ENCODE peak calls at places on chromosomes 11 and 22, in five cellular contexts. T is A549; K is smooth muscle cell of the brain vasculature; X is left ventricle myocardium inferior; M is activated naive CD4-positive, alpha-beta T cell treated with anti-CD3 and anti-CD28 coated beads, Interleukin-2, amount 10 ng/mL, durations not matched to agents 7 days and 5 days. E is an unnamed sample.

GRCh38 chr22:50306753-50307749 is at the start of gene PLXNB2:
- DNase-seq in T (peak), K (no peak), X (peak), M (peak), E (no peak)

GRCh38 chr22:45550416-45550815 is 47.7 kb downstream of the FBLN1 start:
- DNase-seq in T (no peak), K (no peak), X (no peak), M (no peak), E (no peak)

GRCh38 chr11:112831041-112831440 is 130.2 kb upstream of the NCAM1 start:
- DNase-seq in T (no peak), K (no peak), X (no peak), M (no peak), E (no peak)

GRCh38 chr11:36253238-36253637 is 36.0 kb downstream of the COMMD9 start:
- DNase-seq in T (no peak), K (no peak), X (no peak), M (no peak), E (no peak)

GRCh38 chr11:61447601-61448551 is 18.0 kb downstream of the SDHAF2 start:
- DNase-seq in T (no peak), K (no peak), X (no peak), M (no peak), E (no peak)

GRCh38 chr22:42711895-42712837 is 8.5 kb downstream of the A4GALT start:
- DNase-seq in T (no peak), K (no peak), X (no peak), M (no peak), E (no peak)

GRCh38 chr11:22516136-22516535 is 109.5 kb downstream of the FANCF start:
- DNase-seq in T (no peak), K (no peak), X (no peak), M (no peak), E (no peak)

GRCh38 chr11:83025267-83025704 is 46.4 kb downstream of the RAB30 start:
- DNase-seq in T (no peak), K (no peak), X (no peak), M (no peak), E (no peak)

GRCh38 chr11:134414772-134415765 is 3.0 kb upstream of the B3GAT1 start:
- DNase-seq in T (no peak), K (no peak), X (no peak), M (no peak), E (no peak)

GRCh38 chr11:35116245-35116644 is 22.7 kb upstream of the CD44 start:
- DNase-seq in T (no peak), K (no peak), X (no peak), M (no peak), E (no peak)

GRCh38 chr11:31795706-31796522 is 15.2 kb downstream of the PAX6 start:
- DNase-seq in T (no peak), K (no peak), X (no peak), M (no peak), E (no peak)

GRCh38 chr11:111402411-111402810 is 23.3 kb upstream of the POU2AF1 start:
- DNase-seq in T (no peak), K (no peak), X (no peak), M (no peak), E (no peak)

GRCh38 chr11:69691449-69691848 is 12.4 kb downstream of the FGF19 start:
- DNase-seq in T (no peak), K (no peak), X (no peak), M (no peak), E (no peak)

GRCh38 chr11:63802637-63803414 is 10.4 kb upstream of the SPINDOC start:
- DNase-seq in T (peak), K (no peak), X (no peak), M (no peak), E (no peak)

GRCh38 chr22:19765477-19766234 is 5.1 kb downstream of the TBX1 start:
- DNase-seq in T (no peak), K (no peak), X (no peak), M (peak), E (no peak)

GRCh38 chr22:30781271-30781875 is 86.7 kb downstream of the OSBP2 start:
- DNase-seq in T (no peak), K (no peak), X (no peak), M (no peak), E (no peak)

GRCh38 chr11:45083544-45084087 is 62.8 kb upstream of the PRDM11 start:
- DNase-seq in T (peak), K (no peak), X (no peak), M (no peak), E (no peak)

GRCh38 chr11:132126973-132127900 is 756.8 kb downstream of the NTM start:
- DNase-seq in T (no peak), K (peak), X (peak), M (no peak), E (peak)

GRCh38 chr11:19769820-19770219 is 57.2 kb downstream of the NAV2 start:
- DNase-seq in T (no peak), K (peak), X (no peak), M (no peak), E (peak)

GRCh38 chr22:48955351-48956311 is 872.0 kb downstream of the BRD1 start:
- DNase-seq in T (no peak), K (no peak), X (no peak), M (peak), E (no peak)

GRCh38 chr11:2781413-2782274 is 81.8 kb upstream of the KCNQ1OT1 start:
- DNase-seq in T (no peak), K (no peak), X (peak), M (peak), E (no peak)

GRCh38 chr11:109120341-109120740 is 301.6 kb upstream of the C11orf87 start:
- DNase-seq in T (no peak), K (no peak), X (no peak), M (no peak), E (no peak)

GRCh38 chr11:123681007-123681406 is 26.6 kb upstream of the SCN3B start:
- DNase-seq in T (no peak), K (no peak), X (no peak), M (peak), E (no peak)

GRCh38 chr11:65399845-65400244 is 13.4 kb downstream of the FRMD8 start:
- DNase-seq in T (no peak), K (no peak), X (no peak), M (no peak), E (no peak)

GRCh38 chr11:121119444-121119843 is 18.4 kb downstream of the TECTA start:
- DNase-seq in T (no peak), K (no peak), X (no peak), M (no peak), E (no peak)

GRCh38 chr11:128629516-128630106 is 42.3 kb upstream of the ETS1 start:
- DNase-seq in T (no peak), K (no peak), X (no peak), M (no peak), E (no peak)

GRCh38 chr22:28094831-28095230 is 175.8 kb upstream of the PITPNB start:
- DNase-seq in T (no peak), K (no peak), X (no peak), M (no peak), E (no peak)

GRCh38 chr22:29139965-29140782 is 65.5 kb upstream of the EMID1 start:
- DNase-seq in T (no peak), K (no peak), X (no peak), M (no peak), E (no peak)

GRCh38 chr11:96109265-96110030 is 185.5 kb upstream of the MTMR2 start:
- DNase-seq in T (no peak), K (no peak), X (no peak), M (no peak), E (no peak)

GRCh38 chr11:69962152-69962551 is 116.0 kb upstream of the ANO1 start:
- DNase-seq in T (peak), K (no peak), X (no peak), M (no peak), E (no peak)

GRCh38 chr11:125938418-125938817 is 7.4 kb upstream of the VSIG10L2 start:
- DNase-seq in T (no peak), K (no peak), X (no peak), M (peak), E (no peak)

GRCh38 chr22:38504731-38505594 is 1.1 kb downstream of the DDX17 start:
- DNase-seq in T (no peak), K (no peak), X (peak), M (peak), E (no peak)

GRCh38 chr11:11787305-11788066 is 54.3 kb upstream of the USP47 start:
- DNase-seq in T (peak), K (peak), X (peak), M (peak), E (peak)

E was measured in brain pericyte.